ENCODE peak calls at places on chromosomes 1 and 21, in eight cellular contexts. V is GM20000; L is IMR-90; D is cardiac septum; K is lower lobe of right lung; Q is activated effector memory CD4-positive, alpha-beta T cell treated with anti-CD3 and anti-CD28 coated beads, Interleukin-2, amount 50 U/mL, for 16 hours; C is cardiac muscle cell; T is hepatocyte. O is an unnamed sample.

GRCh38 chr1:226048886-226049285 is 13.6 kb upstream of the H3-3A start:
- DNase-seq in V (no peak), L (no peak), D (no peak), K (no peak), Q (no peak), C (no peak), T (no peak), O (no peak)

GRCh38 chr1:86696522-86696921 is 7.9 kb upstream of the SH3GLB1 start:
- DNase-seq in V (no peak), L (peak), D (no peak), K (no peak), Q (no peak), C (no peak), T (no peak), O (no peak)

GRCh38 chr1:17776426-17776825 is 21.3 kb downstream of the ACTL8 start:
- DNase-seq in V (no peak), L (no peak), D (no peak), K (no peak), Q (no peak), C (no peak), T (no peak), O (peak)

GRCh38 chr1:237470712-237471310 is 419.9 kb downstream of the ZP4 start:
- DNase-seq in V (no peak), L (no peak), D (no peak), K (no peak), Q (no peak), C (peak), T (no peak), O (no peak)

GRCh38 chr1:171379846-171380245 is 65.9 kb downstream of the FMO4 start:
- DNase-seq in V (no peak), L (no peak), D (no peak), K (no peak), Q (no peak), C (no peak), T (no peak), O (no peak)

GRCh38 chr1:117656202-117656641 is 50.4 kb downstream of the TENT5C start:
- DNase-seq in V (peak), L (no peak), D (no peak), K (no peak), Q (peak), C (no peak), T (no peak), O (no peak)

GRCh38 chr1:37239225-37239740 is 205.0 kb upstream of the GRIK3 start:
- DNase-seq in V (no peak), L (no peak), D (no peak), K (no peak), Q (no peak), C (no peak), T (no peak), O (no peak)

GRCh38 chr1:1906185-1907097 is 8.6 kb upstream of the CALML6 start:
- DNase-seq in V (peak), L (peak), D (peak), K (peak), Q (peak), C (peak), T (peak), O (peak)

GRCh38 chr1:70277875-70278274 is 56.7 kb downstream of the SRSF11 start:
- DNase-seq in V (no peak), L (no peak), D (no peak), K (no peak), Q (no peak), C (no peak), T (no peak), O (no peak)

GRCh38 chr21:32807717-32808380 is 36.3 kb upstream of the PAXBP1 start:
- DNase-seq in V (no peak), L (peak), D (no peak), K (no peak), Q (no peak), C (no peak), T (no peak), O (no peak)

GRCh38 chr1:199404976-199405375 is 622.5 kb upstream of the NR5A2 start:
- DNase-seq in V (no peak), L (peak), D (no peak), K (no peak), Q (no peak), C (no peak), T (no peak), O (no peak)

GRCh38 chr1:165659581-165659895 is 28.5 kb downstream of the MGST3 start:
- DNase-seq in V (no peak), L (no peak), D (no peak), K (no peak), Q (no peak), C (no peak), T (no peak), O (no peak)

O was measured in posterior vena cava.